ENCODE peak calls at places on chromosomes 1 and 21, in seven cellular contexts. One of them, this sample, is unnamed.

GRCh38 chr1:181714428-181714827 is 231.1 kb downstream of the CACNA1E start:
- DNase-seq in lung: no peak
- DNase-seq in C1 segment of cervical spinal cord: no peak
- DNase-seq in body of pancreas: no peak
- DNase-seq in lower lobe of right lung: no peak
- DNase-seq in SK-N-MC: no peak
- DNase-seq in kidney glomerular epithelial cell: no peak
- DNase-seq in this sample: no peak

GRCh38 chr1:44907909-44908308 is 64.9 kb upstream of the PTCH2 start:
- DNase-seq in SK-N-MC: no peak
- DNase-seq in kidney glomerular epithelial cell: no peak
- DNase-seq in C1 segment of cervical spinal cord: no peak
- DNase-seq in body of pancreas: no peak
- DNase-seq in lung: no peak
- DNase-seq in lower lobe of right lung: no peak
- DNase-seq in this sample: no peak

GRCh38 chr1:32991819-32992488 is 27.3 kb upstream of the RNF19B start:
- DNase-seq in lower lobe of right lung: no peak
- DNase-seq in body of pancreas: no peak
- DNase-seq in lung: no peak
- DNase-seq in C1 segment of cervical spinal cord: no peak
- DNase-seq in kidney glomerular epithelial cell: no peak
- DNase-seq in SK-N-MC: no peak
- DNase-seq in this sample: no peak

GRCh38 chr1:156371553-156372264 is 2.7 kb downstream of the RHBG start:
- DNase-seq in lower lobe of right lung: peak; percentile 82
- DNase-seq in SK-N-MC: no peak
- DNase-seq in body of pancreas: no peak
- DNase-seq in kidney glomerular epithelial cell: no peak
- DNase-seq in lung: peak; percentile 51
- DNase-seq in C1 segment of cervical spinal cord: no peak
- DNase-seq in this sample: no peak

GRCh38 chr1:110607663-110608230 is 1.6 kb upstream of the KCNA2 start:
- DNase-seq in C1 segment of cervical spinal cord: no peak
- DNase-seq in SK-N-MC: no peak
- DNase-seq in kidney glomerular epithelial cell: no peak
- DNase-seq in lower lobe of right lung: no peak
- DNase-seq in lung: no peak
- DNase-seq in body of pancreas: peak; percentile 26
- DNase-seq in this sample: no peak

GRCh38 chr1:43861337-43861736 is 72.3 kb upstream of the ARTN start:
- DNase-seq in C1 segment of cervical spinal cord: no peak
- DNase-seq in lung: no peak
- DNase-seq in SK-N-MC: no peak
- DNase-seq in body of pancreas: no peak
- DNase-seq in kidney glomerular epithelial cell: no peak
- DNase-seq in lower lobe of right lung: no peak
- DNase-seq in this sample: no peak

GRCh38 chr1:17553970-17554369 is 14.5 kb downstream of the ARHGEF10L start:
- DNase-seq in body of pancreas: no peak
- DNase-seq in kidney glomerular epithelial cell: peak; percentile 75
- DNase-seq in C1 segment of cervical spinal cord: no peak
- DNase-seq in SK-N-MC: no peak
- DNase-seq in lower lobe of right lung: no peak
- DNase-seq in lung: no peak
- DNase-seq in this sample: no peak

GRCh38 chr1:168688679-168689657 is 40.0 kb downstream of the DPT start:
- DNase-seq in body of pancreas: no peak
- DNase-seq in SK-N-MC: no peak
- DNase-seq in C1 segment of cervical spinal cord: no peak
- DNase-seq in lung: no peak
- DNase-seq in kidney glomerular epithelial cell: no peak
- DNase-seq in lower lobe of right lung: no peak
- DNase-seq in this sample: no peak

GRCh38 chr1:65067491-65068201 is 80.4 kb upstream of the AK4 start:
- DNase-seq in SK-N-MC: peak; percentile 44
- DNase-seq in lung: peak; percentile 72
- DNase-seq in kidney glomerular epithelial cell: peak; percentile 52
- DNase-seq in body of pancreas: peak; percentile 76
- DNase-seq in lower lobe of right lung: peak; percentile 77
- DNase-seq in C1 segment of cervical spinal cord: peak; percentile 88
- DNase-seq in this sample: peak; percentile 92

GRCh38 chr1:115134850-115135484 is 45.7 kb upstream of the TSPAN2 start:
- DNase-seq in lung: no peak
- DNase-seq in kidney glomerular epithelial cell: peak; percentile 65
- DNase-seq in lower lobe of right lung: no peak
- DNase-seq in SK-N-MC: no peak
- DNase-seq in C1 segment of cervical spinal cord: no peak
- DNase-seq in body of pancreas: no peak
- DNase-seq in this sample: no peak

GRCh38 chr1:153985984-153986761 is at the start of gene RAB13:
- DNase-seq in kidney glomerular epithelial cell: peak; percentile 93
- DNase-seq in lung: peak; percentile 83
- DNase-seq in C1 segment of cervical spinal cord: peak; percentile 67
- DNase-seq in body of pancreas: peak; percentile 91
- DNase-seq in SK-N-MC: no peak
- DNase-seq in lower lobe of right lung: peak; percentile 88
- DNase-seq in this sample: peak; percentile 98

GRCh38 chr1:26724938-26725337 is 29.1 kb downstream of the ARID1A start:
- DNase-seq in C1 segment of cervical spinal cord: no peak
- DNase-seq in lower lobe of right lung: no peak
- DNase-seq in SK-N-MC: no peak
- DNase-seq in body of pancreas: no peak
- DNase-seq in lung: no peak
- DNase-seq in kidney glomerular epithelial cell: no peak
- DNase-seq in this sample: no peak

GRCh38 chr1:29983366-29983765 is 740.0 kb downstream of the MATN1 start:
- DNase-seq in kidney glomerular epithelial cell: no peak
- DNase-seq in C1 segment of cervical spinal cord: no peak
- DNase-seq in lung: peak; percentile 13
- DNase-seq in SK-N-MC: no peak
- DNase-seq in body of pancreas: no peak
- DNase-seq in lower lobe of right lung: no peak
- DNase-seq in this sample: peak; percentile 70

GRCh38 chr1:85608851-85609250 is 28.3 kb downstream of the CCN1 start:
- DNase-seq in body of pancreas: no peak
- DNase-seq in SK-N-MC: no peak
- DNase-seq in lung: no peak
- DNase-seq in C1 segment of cervical spinal cord: no peak
- DNase-seq in kidney glomerular epithelial cell: peak; percentile 32
- DNase-seq in lower lobe of right lung: no peak
- DNase-seq in this sample: no peak

GRCh38 chr1:1621173-1621661 is 5.9 kb downstream of the MIB2 start:
- DNase-seq in body of pancreas: no peak
- DNase-seq in SK-N-MC: no peak
- DNase-seq in lung: no peak
- DNase-seq in lower lobe of right lung: no peak
- DNase-seq in kidney glomerular epithelial cell: no peak
- DNase-seq in C1 segment of cervical spinal cord: no peak
- DNase-seq in this sample: no peak

GRCh38 chr1:3156936-3157335 is 87.9 kb downstream of the PRDM16 start:
- DNase-seq in lung: no peak
- DNase-seq in SK-N-MC: no peak
- DNase-seq in C1 segment of cervical spinal cord: peak; percentile 15
- DNase-seq in body of pancreas: no peak
- DNase-seq in lower lobe of right lung: no peak
- DNase-seq in kidney glomerular epithelial cell: no peak
- DNase-seq in this sample: no peak

GRCh38 chr21:44871576-44872265 is 1.8 kb downstream of the PTTG1IP start:
- DNase-seq in SK-N-MC: no peak
- DNase-seq in lung: peak; percentile 68
- DNase-seq in lower lobe of right lung: no peak
- DNase-seq in body of pancreas: peak; percentile 48
- DNase-seq in C1 segment of cervical spinal cord: peak; percentile 50
- DNase-seq in kidney glomerular epithelial cell: peak; percentile 28
- DNase-seq in this sample: no peak

GRCh38 chr1:234235373-234235772 is 137.9 kb upstream of the COA6 start:
- DNase-seq in lung: no peak
- DNase-seq in body of pancreas: no peak
- DNase-seq in SK-N-MC: no peak
- DNase-seq in C1 segment of cervical spinal cord: no peak
- DNase-seq in kidney glomerular epithelial cell: no peak
- DNase-seq in lower lobe of right lung: no peak
- DNase-seq in this sample: no peak

GRCh38 chr1:175792126-175792525 is 48.7 kb upstream of the TNR start:
- DNase-seq in lung: no peak
- DNase-seq in C1 segment of cervical spinal cord: no peak
- DNase-seq in kidney glomerular epithelial cell: no peak
- DNase-seq in lower lobe of right lung: no peak
- DNase-seq in SK-N-MC: no peak
- DNase-seq in body of pancreas: no peak
- DNase-seq in this sample: no peak

GRCh38 chr1:109823543-109824348 is 60.0 kb upstream of the EPS8L3 start:
- DNase-seq in kidney glomerular epithelial cell: no peak
- DNase-seq in lower lobe of right lung: no peak
- DNase-seq in body of pancreas: no peak
- DNase-seq in lung: peak; percentile 45
- DNase-seq in SK-N-MC: no peak
- DNase-seq in C1 segment of cervical spinal cord: no peak
- DNase-seq in this sample: peak; percentile 91

GRCh38 chr1:15401391-15402055 is 8.2 kb upstream of the EFHD2 start:
- DNase-seq in body of pancreas: no peak
- DNase-seq in C1 segment of cervical spinal cord: no peak
- DNase-seq in lower lobe of right lung: no peak
- DNase-seq in SK-N-MC: no peak
- DNase-seq in lung: no peak
- DNase-seq in kidney glomerular epithelial cell: no peak
- DNase-seq in this sample: no peak

GRCh38 chr1:226569879-226570547 is 21.4 kb downstream of the STUM start:
- DNase-seq in kidney glomerular epithelial cell: no peak
- DNase-seq in lower lobe of right lung: no peak
- DNase-seq in lung: no peak
- DNase-seq in body of pancreas: no peak
- DNase-seq in SK-N-MC: no peak
- DNase-seq in C1 segment of cervical spinal cord: no peak
- DNase-seq in this sample: no peak

GRCh38 chr1:238408737-238409136 is 518.0 kb upstream of the ZP4 start:
- DNase-seq in lung: no peak
- DNase-seq in lower lobe of right lung: no peak
- DNase-seq in kidney glomerular epithelial cell: no peak
- DNase-seq in C1 segment of cervical spinal cord: no peak
- DNase-seq in SK-N-MC: no peak
- DNase-seq in body of pancreas: no peak
- DNase-seq in this sample: no peak

GRCh38 chr1:85427358-85427757 is 37.6 kb downstream of the DDAH1 start:
- DNase-seq in SK-N-MC: no peak
- DNase-seq in kidney glomerular epithelial cell: no peak
- DNase-seq in lower lobe of right lung: no peak
- DNase-seq in lung: no peak
- DNase-seq in body of pancreas: no peak
- DNase-seq in C1 segment of cervical spinal cord: no peak
- DNase-seq in this sample: no peak

GRCh38 chr1:78006491-78006890 is 1.8 kb downstream of the DNAJB4 start:
- DNase-seq in body of pancreas: no peak
- DNase-seq in kidney glomerular epithelial cell: no peak
- DNase-seq in lower lobe of right lung: no peak
- DNase-seq in SK-N-MC: no peak
- DNase-seq in C1 segment of cervical spinal cord: no peak
- DNase-seq in lung: no peak
- DNase-seq in this sample: no peak

This sample was measured in esophagus muscularis mucosa.